ENCODE peak calls at places on chromosomes 2 and 18, in seven cellular contexts. One of them, this sample, is unnamed.

GRCh38 chr2:235107640-235107951 is 155.8 kb downstream of the SH3BP4 start:
- DNase-seq in body of pancreas: no peak
- DNase-seq in fibroblast of lung: no peak
- DNase-seq in tibial nerve: no peak
- DNase-seq in stomach: no peak
- DNase-seq in AG09309: no peak
- DNase-seq in CD4-positive, alpha-beta memory T cell: no peak
- DNase-seq in this sample: no peak

GRCh38 chr2:225030089-225030653 is 12.1 kb downstream of the DOCK10 start:
- DNase-seq in body of pancreas: no peak
- DNase-seq in fibroblast of lung: peak
- DNase-seq in tibial nerve: no peak
- DNase-seq in stomach: no peak
- DNase-seq in AG09309: no peak
- DNase-seq in CD4-positive, alpha-beta memory T cell: no peak
- DNase-seq in this sample: no peak

GRCh38 chr2:174080672-174081121 is 115.5 kb upstream of the SP3 start:
- DNase-seq in body of pancreas: no peak
- DNase-seq in fibroblast of lung: peak
- DNase-seq in tibial nerve: no peak
- DNase-seq in stomach: no peak
- DNase-seq in AG09309: no peak
- DNase-seq in CD4-positive, alpha-beta memory T cell: no peak
- DNase-seq in this sample: no peak

GRCh38 chr18:8559612-8560011 is 49.6 kb upstream of the RAB12 start:
- DNase-seq in body of pancreas: no peak
- DNase-seq in fibroblast of lung: peak
- DNase-seq in tibial nerve: no peak
- DNase-seq in stomach: no peak
- DNase-seq in AG09309: no peak
- DNase-seq in CD4-positive, alpha-beta memory T cell: no peak
- DNase-seq in this sample: no peak

GRCh38 chr18:13566941-13567762 is 159.2 kb downstream of the FAM210A start:
- DNase-seq in body of pancreas: no peak
- DNase-seq in fibroblast of lung: no peak
- DNase-seq in tibial nerve: no peak
- DNase-seq in stomach: no peak
- DNase-seq in AG09309: no peak
- DNase-seq in CD4-positive, alpha-beta memory T cell: no peak
- DNase-seq in this sample: no peak

GRCh38 chr18:77191241-77191751 is 58.4 kb upstream of the GALR1 start:
- DNase-seq in body of pancreas: no peak
- DNase-seq in fibroblast of lung: peak
- DNase-seq in tibial nerve: no peak
- DNase-seq in stomach: no peak
- DNase-seq in AG09309: no peak
- DNase-seq in CD4-positive, alpha-beta memory T cell: no peak
- DNase-seq in this sample: peak

GRCh38 chr2:104028066-104028465 is 825.8 kb upstream of the POU3F3 start:
- DNase-seq in body of pancreas: no peak
- DNase-seq in fibroblast of lung: peak
- DNase-seq in tibial nerve: no peak
- DNase-seq in stomach: no peak
- DNase-seq in AG09309: no peak
- DNase-seq in CD4-positive, alpha-beta memory T cell: no peak
- DNase-seq in this sample: no peak

GRCh38 chr2:70070557-70071268 is 16.6 kb upstream of the PCBP1 start:
- DNase-seq in body of pancreas: peak
- DNase-seq in fibroblast of lung: peak
- DNase-seq in tibial nerve: no peak
- DNase-seq in stomach: peak
- DNase-seq in AG09309: peak
- DNase-seq in CD4-positive, alpha-beta memory T cell: peak
- DNase-seq in this sample: peak

GRCh38 chr2:240513544-240514287 is 44.1 kb downstream of the ANKMY1 start:
- DNase-seq in body of pancreas: peak
- DNase-seq in fibroblast of lung: peak
- DNase-seq in tibial nerve: peak
- DNase-seq in stomach: peak
- DNase-seq in AG09309: peak
- DNase-seq in CD4-positive, alpha-beta memory T cell: peak
- DNase-seq in this sample: peak

GRCh38 chr2:135791418-135792190 is 45.4 kb downstream of the LCT start:
- DNase-seq in body of pancreas: no peak
- DNase-seq in fibroblast of lung: peak
- DNase-seq in tibial nerve: no peak
- DNase-seq in stomach: no peak
- DNase-seq in AG09309: no peak
- DNase-seq in CD4-positive, alpha-beta memory T cell: no peak
- DNase-seq in this sample: no peak

GRCh38 chr2:98482362-98482761 is 37.7 kb downstream of the INPP4A start:
- DNase-seq in body of pancreas: no peak
- DNase-seq in fibroblast of lung: no peak
- DNase-seq in tibial nerve: no peak
- DNase-seq in stomach: no peak
- DNase-seq in AG09309: no peak
- DNase-seq in CD4-positive, alpha-beta memory T cell: no peak
- DNase-seq in this sample: no peak

GRCh38 chr2:228131833-228132232 is 49.7 kb downstream of the SPHKAP start:
- DNase-seq in body of pancreas: no peak
- DNase-seq in fibroblast of lung: no peak
- DNase-seq in tibial nerve: no peak
- DNase-seq in stomach: no peak
- DNase-seq in AG09309: no peak
- DNase-seq in CD4-positive, alpha-beta memory T cell: no peak
- DNase-seq in this sample: no peak

GRCh38 chr2:79734518-79734917 is 221.7 kb downstream of the CTNNA2 start:
- DNase-seq in body of pancreas: no peak
- DNase-seq in fibroblast of lung: no peak
- DNase-seq in tibial nerve: no peak
- DNase-seq in stomach: no peak
- DNase-seq in AG09309: no peak
- DNase-seq in CD4-positive, alpha-beta memory T cell: no peak
- DNase-seq in this sample: no peak

GRCh38 chr2:98692090-98692991 is 38.6 kb downstream of the MGAT4A start:
- DNase-seq in body of pancreas: no peak
- DNase-seq in fibroblast of lung: no peak
- DNase-seq in tibial nerve: no peak
- DNase-seq in stomach: no peak
- DNase-seq in AG09309: no peak
- DNase-seq in CD4-positive, alpha-beta memory T cell: no peak
- DNase-seq in this sample: no peak

GRCh38 chr2:31579996-31580320 is 780 bp downstream of the SRD5A2 start:
- DNase-seq in body of pancreas: no peak
- DNase-seq in fibroblast of lung: no peak
- DNase-seq in tibial nerve: no peak
- DNase-seq in stomach: no peak
- DNase-seq in AG09309: no peak
- DNase-seq in CD4-positive, alpha-beta memory T cell: no peak
- DNase-seq in this sample: no peak

GRCh38 chr2:202494300-202494699 is 118.2 kb downstream of the BMPR2 start:
- DNase-seq in body of pancreas: no peak
- DNase-seq in fibroblast of lung: peak
- DNase-seq in tibial nerve: no peak
- DNase-seq in stomach: no peak
- DNase-seq in AG09309: no peak
- DNase-seq in CD4-positive, alpha-beta memory T cell: no peak
- DNase-seq in this sample: peak

GRCh38 chr2:180705122-180705521 is 275.3 kb upstream of the UBE2E3 start:
- DNase-seq in body of pancreas: no peak
- DNase-seq in fibroblast of lung: peak
- DNase-seq in tibial nerve: no peak
- DNase-seq in stomach: no peak
- DNase-seq in AG09309: no peak
- DNase-seq in CD4-positive, alpha-beta memory T cell: no peak
- DNase-seq in this sample: no peak

GRCh38 chr2:120866483-120867140 is 130.9 kb downstream of the GLI2 start:
- DNase-seq in body of pancreas: no peak
- DNase-seq in fibroblast of lung: no peak
- DNase-seq in tibial nerve: no peak
- DNase-seq in stomach: no peak
- DNase-seq in AG09309: no peak
- DNase-seq in CD4-positive, alpha-beta memory T cell: no peak
- DNase-seq in this sample: no peak
- H3K4me3 ChIP-seq in body of pancreas: no peak
- H3K4me3 ChIP-seq in fibroblast of lung: peak
- H3K4me3 ChIP-seq in tibial nerve: peak
- H3K4me3 ChIP-seq in stomach: peak
- H3K4me3 ChIP-seq in AG09309: peak
- H3K4me3 ChIP-seq in CD4-positive, alpha-beta memory T cell: no peak
- H3K4me3 ChIP-seq in this sample: peak

GRCh38 chr18:58639237-58639636 is 10.3 kb upstream of the ALPK2 start:
- DNase-seq in body of pancreas: no peak
- DNase-seq in fibroblast of lung: no peak
- DNase-seq in tibial nerve: no peak
- DNase-seq in stomach: no peak
- DNase-seq in AG09309: no peak
- DNase-seq in CD4-positive, alpha-beta memory T cell: no peak
- DNase-seq in this sample: no peak
- H3K4me3 ChIP-seq in body of pancreas: no peak
- H3K4me3 ChIP-seq in fibroblast of lung: no peak
- H3K4me3 ChIP-seq in tibial nerve: no peak
- H3K4me3 ChIP-seq in stomach: no peak
- H3K4me3 ChIP-seq in AG09309: no peak
- H3K4me3 ChIP-seq in CD4-positive, alpha-beta memory T cell: no peak
- H3K4me3 ChIP-seq in this sample: no peak

DNA sequence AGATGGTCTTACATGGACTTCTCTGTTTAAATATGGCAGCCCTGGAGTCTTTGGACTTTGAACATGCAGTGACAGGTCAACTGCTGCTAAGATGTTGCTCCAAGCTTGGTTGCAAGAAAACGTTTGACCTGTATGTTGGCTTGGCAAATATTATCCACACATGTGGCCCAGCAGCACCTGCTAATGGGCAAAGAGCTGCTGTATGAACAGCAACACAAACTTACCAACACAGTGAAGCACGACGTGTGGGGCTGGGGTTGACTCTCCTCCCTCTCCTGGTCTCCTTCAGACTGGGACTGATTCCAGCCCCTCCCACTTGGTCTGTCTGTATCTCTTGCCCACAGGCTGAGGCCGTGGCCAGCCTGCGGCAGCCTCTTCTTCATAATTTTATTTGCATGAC is 3.8 kb downstream of the KCNE4 start:
- DNase-seq in body of pancreas: peak
- DNase-seq in fibroblast of lung: peak
- DNase-seq in tibial nerve: no peak
- DNase-seq in stomach: peak
- DNase-seq in AG09309: no peak
- DNase-seq in CD4-positive, alpha-beta memory T cell: no peak
- DNase-seq in this sample: no peak
- H3K4me3 ChIP-seq in body of pancreas: no peak
- H3K4me3 ChIP-seq in fibroblast of lung: no peak
- H3K4me3 ChIP-seq in tibial nerve: no peak
- H3K4me3 ChIP-seq in stomach: peak
- H3K4me3 ChIP-seq in AG09309: no peak
- H3K4me3 ChIP-seq in CD4-positive, alpha-beta memory T cell: no peak
- H3K4me3 ChIP-seq in this sample: no peak

GRCh38 chr2:105330681-105331375 is 1.3 kb upstream of the TGFBRAP1 start:
- DNase-seq in body of pancreas: no peak
- DNase-seq in fibroblast of lung: no peak
- DNase-seq in tibial nerve: no peak
- DNase-seq in stomach: no peak
- DNase-seq in AG09309: no peak
- DNase-seq in CD4-positive, alpha-beta memory T cell: no peak
- DNase-seq in this sample: no peak
- H3K4me3 ChIP-seq in body of pancreas: no peak
- H3K4me3 ChIP-seq in fibroblast of lung: no peak
- H3K4me3 ChIP-seq in tibial nerve: no peak
- H3K4me3 ChIP-seq in stomach: no peak
- H3K4me3 ChIP-seq in AG09309: no peak
- H3K4me3 ChIP-seq in CD4-positive, alpha-beta memory T cell: no peak
- H3K4me3 ChIP-seq in this sample: no peak

GRCh38 chr2:96918092-96918753 is 48.3 kb upstream of the SEMA4C start:
- DNase-seq in body of pancreas: no peak
- DNase-seq in fibroblast of lung: no peak
- DNase-seq in tibial nerve: no peak
- DNase-seq in stomach: no peak
- DNase-seq in AG09309: no peak
- DNase-seq in CD4-positive, alpha-beta memory T cell: no peak
- DNase-seq in this sample: no peak

GRCh38 chr2:96916156-96917007 is 46.5 kb upstream of the SEMA4C start:
- DNase-seq in body of pancreas: no peak
- DNase-seq in fibroblast of lung: no peak
- DNase-seq in tibial nerve: no peak
- DNase-seq in stomach: no peak
- DNase-seq in AG09309: no peak
- DNase-seq in CD4-positive, alpha-beta memory T cell: no peak
- DNase-seq in this sample: no peak

GRCh38 chr2:96917008-96917575 is 47.2 kb upstream of the SEMA4C start:
- DNase-seq in body of pancreas: no peak
- DNase-seq in fibroblast of lung: peak
- DNase-seq in tibial nerve: no peak
- DNase-seq in stomach: peak
- DNase-seq in AG09309: no peak
- DNase-seq in CD4-positive, alpha-beta memory T cell: no peak
- DNase-seq in this sample: no peak

GRCh38 chr2:96920801-96921560 is 51.1 kb upstream of the SEMA4C start:
- DNase-seq in body of pancreas: no peak
- DNase-seq in fibroblast of lung: no peak
- DNase-seq in tibial nerve: no peak
- DNase-seq in stomach: no peak
- DNase-seq in AG09309: no peak
- DNase-seq in CD4-positive, alpha-beta memory T cell: no peak
- DNase-seq in this sample: no peak

GRCh38 chr2:96918754-96919550 is 49.1 kb upstream of the SEMA4C start:
- DNase-seq in body of pancreas: no peak
- DNase-seq in fibroblast of lung: no peak
- DNase-seq in tibial nerve: no peak
- DNase-seq in stomach: no peak
- DNase-seq in AG09309: no peak
- DNase-seq in CD4-positive, alpha-beta memory T cell: no peak
- DNase-seq in this sample: no peak
- H3K4me3 ChIP-seq in body of pancreas: no peak
- H3K4me3 ChIP-seq in fibroblast of lung: no peak
- H3K4me3 ChIP-seq in tibial nerve: no peak
- H3K4me3 ChIP-seq in stomach: no peak
- H3K4me3 ChIP-seq in AG09309: no peak
- H3K4me3 ChIP-seq in CD4-positive, alpha-beta memory T cell: no peak
- H3K4me3 ChIP-seq in this sample: no peak

DNA sequence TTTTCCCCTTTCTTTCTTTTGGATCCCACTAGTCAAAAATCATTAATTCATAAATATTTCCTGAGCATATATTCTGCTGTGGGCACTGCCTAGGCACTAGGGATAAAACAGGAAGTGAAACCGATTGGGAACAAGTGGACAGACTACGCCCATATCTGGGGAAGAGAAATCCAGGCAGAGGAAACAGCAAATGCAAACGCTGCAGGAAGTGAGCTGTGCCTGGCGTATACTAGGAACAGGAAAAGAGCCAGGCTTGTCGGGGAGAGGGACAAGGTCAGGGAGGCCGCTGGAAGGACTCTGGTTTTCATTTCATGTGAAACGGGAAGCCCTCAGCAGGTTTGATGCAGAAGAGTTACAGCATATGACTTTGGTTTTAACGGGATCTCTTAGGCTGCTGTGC is 110.1 kb upstream of the PIEZO2 start:
- DNase-seq in body of pancreas: peak
- DNase-seq in fibroblast of lung: no peak
- DNase-seq in tibial nerve: peak
- DNase-seq in stomach: no peak
- DNase-seq in AG09309: no peak
- DNase-seq in CD4-positive, alpha-beta memory T cell: no peak
- DNase-seq in this sample: no peak
- H3K4me3 ChIP-seq in body of pancreas: no peak
- H3K4me3 ChIP-seq in fibroblast of lung: no peak
- H3K4me3 ChIP-seq in tibial nerve: no peak
- H3K4me3 ChIP-seq in stomach: no peak
- H3K4me3 ChIP-seq in AG09309: no peak
- H3K4me3 ChIP-seq in CD4-positive, alpha-beta memory T cell: no peak
- H3K4me3 ChIP-seq in this sample: no peak

This sample was measured in HFF-Myc.